ENCODE peak calls at places on chromosomes 16 and 17, in four cellular contexts. One of them, this sample, is unnamed.

GRCh38 chr17:50196826-50197225 is 4.6 kb downstream of the COL1A1 start:
- DNase-seq in activated T-helper 1 cell treated with anti-CD3 and anti-CD28 coated beads, Interleukin-12 subunit alpha, Interleukin-12 subunit beta, Interleukin-2, Interleukin-4 antibody, amounts not matched to agents 30 ng/mL and 10 ng/mL and 1 ng/mL, durations not matched to agents 14 hours and 24 hours and 36 hours: no peak
- DNase-seq in stromal cell of bone marrow: no peak
- DNase-seq in ovary: no peak
- DNase-seq in this sample: no peak

GRCh38 chr17:29621751-29622194 is 939 bp downstream of the CORO6 start:
- DNase-seq in activated T-helper 1 cell treated with anti-CD3 and anti-CD28 coated beads, Interleukin-12 subunit alpha, Interleukin-12 subunit beta, Interleukin-2, Interleukin-4 antibody, amounts not matched to agents 30 ng/mL and 10 ng/mL and 1 ng/mL, durations not matched to agents 14 hours and 24 hours and 36 hours: no peak
- DNase-seq in stromal cell of bone marrow: no peak
- DNase-seq in ovary: no peak
- DNase-seq in this sample: no peak

GRCh38 chr16:72501739-72502653 is 330.0 kb upstream of the PMFBP1 start:
- DNase-seq in activated T-helper 1 cell treated with anti-CD3 and anti-CD28 coated beads, Interleukin-12 subunit alpha, Interleukin-12 subunit beta, Interleukin-2, Interleukin-4 antibody, amounts not matched to agents 30 ng/mL and 10 ng/mL and 1 ng/mL, durations not matched to agents 14 hours and 24 hours and 36 hours: no peak
- DNase-seq in stromal cell of bone marrow: peak
- DNase-seq in ovary: peak
- DNase-seq in this sample: no peak

GRCh38 chr17:50618941-50619340 is 15.7 kb upstream of the ABCC3 start:
- DNase-seq in activated T-helper 1 cell treated with anti-CD3 and anti-CD28 coated beads, Interleukin-12 subunit alpha, Interleukin-12 subunit beta, Interleukin-2, Interleukin-4 antibody, amounts not matched to agents 30 ng/mL and 10 ng/mL and 1 ng/mL, durations not matched to agents 14 hours and 24 hours and 36 hours: no peak
- DNase-seq in stromal cell of bone marrow: no peak
- DNase-seq in ovary: no peak
- DNase-seq in this sample: no peak

GRCh38 chr16:86393907-86394626 is 116.3 kb upstream of the FOXF1 start:
- DNase-seq in activated T-helper 1 cell treated with anti-CD3 and anti-CD28 coated beads, Interleukin-12 subunit alpha, Interleukin-12 subunit beta, Interleukin-2, Interleukin-4 antibody, amounts not matched to agents 30 ng/mL and 10 ng/mL and 1 ng/mL, durations not matched to agents 14 hours and 24 hours and 36 hours: no peak
- DNase-seq in stromal cell of bone marrow: no peak
- DNase-seq in ovary: no peak
- DNase-seq in this sample: no peak

GRCh38 chr17:70168044-70168978 is 1.0 kb upstream of the KCNJ2 start:
- DNase-seq in activated T-helper 1 cell treated with anti-CD3 and anti-CD28 coated beads, Interleukin-12 subunit alpha, Interleukin-12 subunit beta, Interleukin-2, Interleukin-4 antibody, amounts not matched to agents 30 ng/mL and 10 ng/mL and 1 ng/mL, durations not matched to agents 14 hours and 24 hours and 36 hours: no peak
- DNase-seq in stromal cell of bone marrow: peak
- DNase-seq in ovary: peak
- DNase-seq in this sample: no peak

GRCh38 chr17:15048933-15049539 is 216.1 kb downstream of the PMP22 start:
- DNase-seq in activated T-helper 1 cell treated with anti-CD3 and anti-CD28 coated beads, Interleukin-12 subunit alpha, Interleukin-12 subunit beta, Interleukin-2, Interleukin-4 antibody, amounts not matched to agents 30 ng/mL and 10 ng/mL and 1 ng/mL, durations not matched to agents 14 hours and 24 hours and 36 hours: no peak
- DNase-seq in stromal cell of bone marrow: no peak
- DNase-seq in ovary: no peak
- DNase-seq in this sample: no peak

GRCh38 chr17:44652727-44653126 is 3.5 kb upstream of the MEIOC start:
- DNase-seq in activated T-helper 1 cell treated with anti-CD3 and anti-CD28 coated beads, Interleukin-12 subunit alpha, Interleukin-12 subunit beta, Interleukin-2, Interleukin-4 antibody, amounts not matched to agents 30 ng/mL and 10 ng/mL and 1 ng/mL, durations not matched to agents 14 hours and 24 hours and 36 hours: no peak
- DNase-seq in stromal cell of bone marrow: no peak
- DNase-seq in ovary: no peak
- DNase-seq in this sample: no peak

GRCh38 chr17:64230551-64231408 is 32.3 kb downstream of the TEX2 start:
- DNase-seq in activated T-helper 1 cell treated with anti-CD3 and anti-CD28 coated beads, Interleukin-12 subunit alpha, Interleukin-12 subunit beta, Interleukin-2, Interleukin-4 antibody, amounts not matched to agents 30 ng/mL and 10 ng/mL and 1 ng/mL, durations not matched to agents 14 hours and 24 hours and 36 hours: no peak
- DNase-seq in stromal cell of bone marrow: peak
- DNase-seq in ovary: no peak
- DNase-seq in this sample: no peak

GRCh38 chr17:2035549-2036490 is 5.9 kb downstream of the DPH1 start:
- DNase-seq in activated T-helper 1 cell treated with anti-CD3 and anti-CD28 coated beads, Interleukin-12 subunit alpha, Interleukin-12 subunit beta, Interleukin-2, Interleukin-4 antibody, amounts not matched to agents 30 ng/mL and 10 ng/mL and 1 ng/mL, durations not matched to agents 14 hours and 24 hours and 36 hours: no peak
- DNase-seq in stromal cell of bone marrow: no peak
- DNase-seq in ovary: no peak
- DNase-seq in this sample: no peak

GRCh38 chr16:84617068-84617630 is 729 bp downstream of the COTL1 start:
- DNase-seq in activated T-helper 1 cell treated with anti-CD3 and anti-CD28 coated beads, Interleukin-12 subunit alpha, Interleukin-12 subunit beta, Interleukin-2, Interleukin-4 antibody, amounts not matched to agents 30 ng/mL and 10 ng/mL and 1 ng/mL, durations not matched to agents 14 hours and 24 hours and 36 hours: peak
- DNase-seq in stromal cell of bone marrow: no peak
- DNase-seq in ovary: no peak
- DNase-seq in this sample: peak

GRCh38 chr16:79261461-79261860 is 339.1 kb downstream of the MAF start:
- DNase-seq in activated T-helper 1 cell treated with anti-CD3 and anti-CD28 coated beads, Interleukin-12 subunit alpha, Interleukin-12 subunit beta, Interleukin-2, Interleukin-4 antibody, amounts not matched to agents 30 ng/mL and 10 ng/mL and 1 ng/mL, durations not matched to agents 14 hours and 24 hours and 36 hours: peak
- DNase-seq in stromal cell of bone marrow: no peak
- DNase-seq in ovary: no peak
- DNase-seq in this sample: no peak

GRCh38 chr16:8849411-8850011 is 19.3 kb downstream of the CARHSP1 start:
- DNase-seq in activated T-helper 1 cell treated with anti-CD3 and anti-CD28 coated beads, Interleukin-12 subunit alpha, Interleukin-12 subunit beta, Interleukin-2, Interleukin-4 antibody, amounts not matched to agents 30 ng/mL and 10 ng/mL and 1 ng/mL, durations not matched to agents 14 hours and 24 hours and 36 hours: no peak
- DNase-seq in stromal cell of bone marrow: no peak
- DNase-seq in ovary: no peak
- DNase-seq in this sample: no peak

GRCh38 chr16:78458588-78458987 is 359.1 kb downstream of the WWOX start:
- DNase-seq in activated T-helper 1 cell treated with anti-CD3 and anti-CD28 coated beads, Interleukin-12 subunit alpha, Interleukin-12 subunit beta, Interleukin-2, Interleukin-4 antibody, amounts not matched to agents 30 ng/mL and 10 ng/mL and 1 ng/mL, durations not matched to agents 14 hours and 24 hours and 36 hours: no peak
- DNase-seq in stromal cell of bone marrow: no peak
- DNase-seq in ovary: no peak
- DNase-seq in this sample: no peak

GRCh38 chr17:7184091-7184488 is 4.9 kb upstream of the ASGR1 start:
- DNase-seq in activated T-helper 1 cell treated with anti-CD3 and anti-CD28 coated beads, Interleukin-12 subunit alpha, Interleukin-12 subunit beta, Interleukin-2, Interleukin-4 antibody, amounts not matched to agents 30 ng/mL and 10 ng/mL and 1 ng/mL, durations not matched to agents 14 hours and 24 hours and 36 hours: no peak
- DNase-seq in stromal cell of bone marrow: no peak
- DNase-seq in ovary: no peak
- DNase-seq in this sample: no peak

GRCh38 chr16:48136547-48137360 is 19.0 kb downstream of the ABCC12 start:
- DNase-seq in activated T-helper 1 cell treated with anti-CD3 and anti-CD28 coated beads, Interleukin-12 subunit alpha, Interleukin-12 subunit beta, Interleukin-2, Interleukin-4 antibody, amounts not matched to agents 30 ng/mL and 10 ng/mL and 1 ng/mL, durations not matched to agents 14 hours and 24 hours and 36 hours: no peak
- DNase-seq in stromal cell of bone marrow: no peak
- DNase-seq in ovary: no peak
- DNase-seq in this sample: peak

GRCh38 chr17:5592382-5592781 is 8.1 kb upstream of the NLRP1 start:
- DNase-seq in activated T-helper 1 cell treated with anti-CD3 and anti-CD28 coated beads, Interleukin-12 subunit alpha, Interleukin-12 subunit beta, Interleukin-2, Interleukin-4 antibody, amounts not matched to agents 30 ng/mL and 10 ng/mL and 1 ng/mL, durations not matched to agents 14 hours and 24 hours and 36 hours: no peak
- DNase-seq in stromal cell of bone marrow: peak
- DNase-seq in ovary: no peak
- DNase-seq in this sample: peak

GRCh38 chr17:16297367-16298139 is 55.7 kb downstream of the CENPV start:
- DNase-seq in activated T-helper 1 cell treated with anti-CD3 and anti-CD28 coated beads, Interleukin-12 subunit alpha, Interleukin-12 subunit beta, Interleukin-2, Interleukin-4 antibody, amounts not matched to agents 30 ng/mL and 10 ng/mL and 1 ng/mL, durations not matched to agents 14 hours and 24 hours and 36 hours: no peak
- DNase-seq in stromal cell of bone marrow: no peak
- DNase-seq in ovary: no peak
- DNase-seq in this sample: no peak

GRCh38 chr17:36008998-36009665 is 7.8 kb upstream of the CCL15 start:
- DNase-seq in activated T-helper 1 cell treated with anti-CD3 and anti-CD28 coated beads, Interleukin-12 subunit alpha, Interleukin-12 subunit beta, Interleukin-2, Interleukin-4 antibody, amounts not matched to agents 30 ng/mL and 10 ng/mL and 1 ng/mL, durations not matched to agents 14 hours and 24 hours and 36 hours: no peak
- DNase-seq in stromal cell of bone marrow: no peak
- DNase-seq in ovary: no peak
- DNase-seq in this sample: no peak

GRCh38 chr17:47980516-47980915 is 9.6 kb downstream of the CDK5RAP3 start:
- DNase-seq in activated T-helper 1 cell treated with anti-CD3 and anti-CD28 coated beads, Interleukin-12 subunit alpha, Interleukin-12 subunit beta, Interleukin-2, Interleukin-4 antibody, amounts not matched to agents 30 ng/mL and 10 ng/mL and 1 ng/mL, durations not matched to agents 14 hours and 24 hours and 36 hours: no peak
- DNase-seq in stromal cell of bone marrow: no peak
- DNase-seq in ovary: no peak
- DNase-seq in this sample: no peak

GRCh38 chr16:26668026-26668425 is 398.7 kb upstream of the C16orf82 start:
- DNase-seq in activated T-helper 1 cell treated with anti-CD3 and anti-CD28 coated beads, Interleukin-12 subunit alpha, Interleukin-12 subunit beta, Interleukin-2, Interleukin-4 antibody, amounts not matched to agents 30 ng/mL and 10 ng/mL and 1 ng/mL, durations not matched to agents 14 hours and 24 hours and 36 hours: no peak
- DNase-seq in stromal cell of bone marrow: no peak
- DNase-seq in ovary: no peak
- DNase-seq in this sample: no peak

GRCh38 chr17:75271233-75271954 is 363 bp upstream of the MIF4GD start:
- DNase-seq in activated T-helper 1 cell treated with anti-CD3 and anti-CD28 coated beads, Interleukin-12 subunit alpha, Interleukin-12 subunit beta, Interleukin-2, Interleukin-4 antibody, amounts not matched to agents 30 ng/mL and 10 ng/mL and 1 ng/mL, durations not matched to agents 14 hours and 24 hours and 36 hours: peak
- DNase-seq in stromal cell of bone marrow: peak
- DNase-seq in ovary: peak
- DNase-seq in this sample: no peak

GRCh38 chr17:36736201-36737156 is 135.1 kb downstream of the MRM1 start:
- DNase-seq in activated T-helper 1 cell treated with anti-CD3 and anti-CD28 coated beads, Interleukin-12 subunit alpha, Interleukin-12 subunit beta, Interleukin-2, Interleukin-4 antibody, amounts not matched to agents 30 ng/mL and 10 ng/mL and 1 ng/mL, durations not matched to agents 14 hours and 24 hours and 36 hours: no peak
- DNase-seq in stromal cell of bone marrow: no peak
- DNase-seq in ovary: no peak
- DNase-seq in this sample: no peak

GRCh38 chr17:77482375-77483127 is 341.8 kb downstream of the SEC14L1 start:
- DNase-seq in activated T-helper 1 cell treated with anti-CD3 and anti-CD28 coated beads, Interleukin-12 subunit alpha, Interleukin-12 subunit beta, Interleukin-2, Interleukin-4 antibody, amounts not matched to agents 30 ng/mL and 10 ng/mL and 1 ng/mL, durations not matched to agents 14 hours and 24 hours and 36 hours: no peak
- DNase-seq in stromal cell of bone marrow: no peak
- DNase-seq in ovary: no peak
- DNase-seq in this sample: no peak

GRCh38 chr17:19421926-19422325 is 10.9 kb downstream of the RNF112 start:
- DNase-seq in activated T-helper 1 cell treated with anti-CD3 and anti-CD28 coated beads, Interleukin-12 subunit alpha, Interleukin-12 subunit beta, Interleukin-2, Interleukin-4 antibody, amounts not matched to agents 30 ng/mL and 10 ng/mL and 1 ng/mL, durations not matched to agents 14 hours and 24 hours and 36 hours: no peak
- DNase-seq in stromal cell of bone marrow: no peak
- DNase-seq in ovary: no peak
- DNase-seq in this sample: no peak

GRCh38 chr16:49452568-49452967 is 79.0 kb downstream of the C16orf78 start:
- DNase-seq in activated T-helper 1 cell treated with anti-CD3 and anti-CD28 coated beads, Interleukin-12 subunit alpha, Interleukin-12 subunit beta, Interleukin-2, Interleukin-4 antibody, amounts not matched to agents 30 ng/mL and 10 ng/mL and 1 ng/mL, durations not matched to agents 14 hours and 24 hours and 36 hours: no peak
- DNase-seq in stromal cell of bone marrow: no peak
- DNase-seq in ovary: no peak
- DNase-seq in this sample: no peak

GRCh38 chr17:17063546-17064122 is 21.4 kb downstream of the MPRIP start:
- DNase-seq in activated T-helper 1 cell treated with anti-CD3 and anti-CD28 coated beads, Interleukin-12 subunit alpha, Interleukin-12 subunit beta, Interleukin-2, Interleukin-4 antibody, amounts not matched to agents 30 ng/mL and 10 ng/mL and 1 ng/mL, durations not matched to agents 14 hours and 24 hours and 36 hours: no peak
- DNase-seq in stromal cell of bone marrow: no peak
- DNase-seq in ovary: no peak
- DNase-seq in this sample: no peak

GRCh38 chr16:57285379-57285778 is 907 bp upstream of the PLLP start:
- DNase-seq in activated T-helper 1 cell treated with anti-CD3 and anti-CD28 coated beads, Interleukin-12 subunit alpha, Interleukin-12 subunit beta, Interleukin-2, Interleukin-4 antibody, amounts not matched to agents 30 ng/mL and 10 ng/mL and 1 ng/mL, durations not matched to agents 14 hours and 24 hours and 36 hours: no peak
- DNase-seq in stromal cell of bone marrow: no peak
- DNase-seq in ovary: no peak
- DNase-seq in this sample: no peak

GRCh38 chr16:75402821-75403475 is 30.4 kb downstream of the CFDP1 start:
- DNase-seq in activated T-helper 1 cell treated with anti-CD3 and anti-CD28 coated beads, Interleukin-12 subunit alpha, Interleukin-12 subunit beta, Interleukin-2, Interleukin-4 antibody, amounts not matched to agents 30 ng/mL and 10 ng/mL and 1 ng/mL, durations not matched to agents 14 hours and 24 hours and 36 hours: no peak
- DNase-seq in stromal cell of bone marrow: peak
- DNase-seq in ovary: no peak
- DNase-seq in this sample: no peak

GRCh38 chr17:41864498-41864836 is 756 bp downstream of the KLHL11 start:
- DNase-seq in activated T-helper 1 cell treated with anti-CD3 and anti-CD28 coated beads, Interleukin-12 subunit alpha, Interleukin-12 subunit beta, Interleukin-2, Interleukin-4 antibody, amounts not matched to agents 30 ng/mL and 10 ng/mL and 1 ng/mL, durations not matched to agents 14 hours and 24 hours and 36 hours: no peak
- DNase-seq in stromal cell of bone marrow: no peak
- DNase-seq in ovary: no peak
- DNase-seq in this sample: no peak

GRCh38 chr17:45639297-45639849 is 144.7 kb upstream of the CRHR1 start:
- DNase-seq in activated T-helper 1 cell treated with anti-CD3 and anti-CD28 coated beads, Interleukin-12 subunit alpha, Interleukin-12 subunit beta, Interleukin-2, Interleukin-4 antibody, amounts not matched to agents 30 ng/mL and 10 ng/mL and 1 ng/mL, durations not matched to agents 14 hours and 24 hours and 36 hours: no peak
- DNase-seq in stromal cell of bone marrow: peak
- DNase-seq in ovary: no peak
- DNase-seq in this sample: no peak

GRCh38 chr16:22232277-22233049 is 26.4 kb downstream of the EEF2K start:
- DNase-seq in activated T-helper 1 cell treated with anti-CD3 and anti-CD28 coated beads, Interleukin-12 subunit alpha, Interleukin-12 subunit beta, Interleukin-2, Interleukin-4 antibody, amounts not matched to agents 30 ng/mL and 10 ng/mL and 1 ng/mL, durations not matched to agents 14 hours and 24 hours and 36 hours: no peak
- DNase-seq in stromal cell of bone marrow: no peak
- DNase-seq in ovary: no peak
- DNase-seq in this sample: no peak

This sample was measured in cerebellar nuclear complex.